ENCODE peak calls at places on chromosomes 2 and 18, in six cellular contexts. H, F, M, G, C and Y are unnamed samples.

GRCh38 chr2:160657206-160657605 is 163.6 kb upstream of the RBMS1 start:
- DNase-seq in C (no peak), M (no peak), F (no peak), G (no peak), H (no peak), Y (no peak)

GRCh38 chr2:185511925-185512324 is 226.7 kb upstream of the FSIP2 start:
- DNase-seq in C (no peak), H (no peak), F (no peak), M (no peak), G (no peak), Y (no peak)

GRCh38 chr2:207334631-207335371 is 169.1 kb upstream of the KLF7 start:
- DNase-seq in M (peak; percentile 62), H (peak; percentile 47), C (peak; percentile 87), F (peak; percentile 100), G (peak; percentile 47), Y (peak; percentile 53)

GRCh38 chr2:190105554-190105953 is 43.0 kb upstream of the MSTN start:
- DNase-seq in G (no peak), H (no peak), C (no peak), M (no peak), F (no peak), Y (no peak)

GRCh38 chr2:26483501-26483900 is 5.6 kb upstream of the OTOF start:
- DNase-seq in H (no peak), F (no peak), C (peak; percentile 52), M (no peak), G (no peak), Y (no peak)

GRCh38 chr2:112582314-112582746 is 2.1 kb upstream of the CHCHD5 start:
- DNase-seq in M (peak; percentile 24), H (no peak), G (no peak), C (no peak), F (peak; percentile 68), Y (no peak)

GRCh38 chr2:100381240-100381639 is 36.2 kb downstream of the CHST10 start:
- DNase-seq in M (peak; percentile 71), G (peak; percentile 88), H (peak; percentile 73), C (peak; percentile 69), F (peak; percentile 76), Y (peak; percentile 88)

GRCh38 chr2:226652983-226653765 is 146.4 kb downstream of the IRS1 start:
- DNase-seq in C (no peak), M (no peak), F (peak; percentile 42), H (no peak), G (no peak), Y (no peak)

GRCh38 chr2:118987886-118988285 is 45.9 kb downstream of the MARCO start:
- DNase-seq in F (no peak), C (no peak), H (no peak), M (no peak), G (no peak), Y (peak; percentile 4)

GRCh38 chr2:98936917-98937351 is 909 bp upstream of the CRACDL start:
- DNase-seq in H (no peak), G (no peak), F (no peak), M (no peak), C (no peak), Y (no peak)

GRCh38 chr2:100059638-100060037 is 82.8 kb downstream of the AFF3 start:
- DNase-seq in H (no peak), F (no peak), C (no peak), G (no peak), M (no peak), Y (no peak)

GRCh38 chr2:159933040-159933726 is 129.2 kb downstream of the PLA2R1 start:
- DNase-seq in C (no peak), M (no peak), G (no peak), H (no peak), F (no peak), Y (no peak)

GRCh38 chr2:204115692-204116091 is 179.1 kb downstream of the ICOS start:
- DNase-seq in H (no peak), G (no peak), M (no peak), F (no peak), C (no peak), Y (no peak)

GRCh38 chr2:204114294-204114693 is 177.7 kb downstream of the ICOS start:
- DNase-seq in C (no peak), F (no peak), H (no peak), M (no peak), G (no peak), Y (no peak)

GRCh38 chr2:204115288-204115687 is 178.7 kb downstream of the ICOS start:
- DNase-seq in C (no peak), H (no peak), F (no peak), M (no peak), G (no peak), Y (no peak)

GRCh38 chr2:204110250-204111183 is 174.0 kb downstream of the ICOS start:
- DNase-seq in G (no peak), H (peak; percentile 58), M (no peak), F (no peak), C (no peak), Y (peak; percentile 38)

GRCh38 chr2:204116154-204116792 is 179.7 kb downstream of the ICOS start:
- DNase-seq in C (no peak), M (no peak), F (no peak), H (no peak), G (no peak), Y (no peak)
- H3K4me3 ChIP-seq in C (no peak overlapping the region), M (no peak overlapping the region), F (no peak overlapping the region), H (no peak overlapping the region), G (no peak overlapping the region), Y (no peak overlapping the region)

DNA sequence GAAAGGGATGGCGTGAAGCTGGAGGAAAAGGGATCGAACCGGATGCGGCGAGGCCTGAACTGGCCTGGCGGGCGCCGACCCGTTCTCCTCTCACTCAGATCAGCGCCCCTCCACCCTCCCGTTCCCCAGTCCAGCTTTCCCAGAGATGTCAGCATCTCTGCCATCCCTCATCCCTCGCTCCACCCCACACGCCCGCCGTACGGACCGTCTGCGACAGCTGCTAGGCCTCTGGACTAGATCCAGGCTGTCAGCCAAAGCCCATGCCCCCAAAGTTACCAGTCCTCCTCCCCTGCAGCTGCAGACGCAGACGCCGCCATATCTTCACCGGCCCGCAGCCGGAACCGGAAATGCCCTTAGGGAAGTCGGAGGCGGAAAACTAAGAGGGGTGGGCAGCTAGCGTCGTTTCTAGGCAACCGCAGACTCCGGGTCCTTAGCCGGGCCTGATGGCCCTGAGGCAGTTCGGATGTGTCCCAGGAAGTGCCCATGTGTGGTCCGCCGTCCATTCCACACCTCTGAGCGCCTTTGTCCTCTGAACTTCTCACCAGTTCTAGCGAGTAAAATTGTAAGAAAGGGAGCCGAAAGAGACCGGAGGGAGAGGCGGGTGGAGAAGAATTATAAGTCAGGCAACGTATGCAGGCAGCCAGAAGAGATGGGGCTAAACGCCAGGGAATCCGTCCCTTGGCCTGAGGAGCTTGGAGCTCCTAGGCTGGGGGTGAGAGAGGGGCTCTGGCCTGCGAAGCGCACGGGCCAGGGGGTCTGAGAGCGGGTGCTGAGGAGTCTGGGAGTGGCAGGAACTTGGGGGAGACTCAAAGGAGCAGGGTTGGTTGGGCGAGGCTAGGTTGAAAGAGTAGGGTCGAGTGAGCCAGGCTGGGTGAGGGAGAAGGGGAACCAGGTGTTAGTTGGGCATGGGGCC is at the start of the genes RNF25 and STK36:
- DNase-seq in H (peak; percentile 84), F (peak; percentile 90), M (peak; percentile 78), C (peak; percentile 91), G (peak; percentile 84), Y (peak; percentile 84)
- TF ChIP-seq POLR2A in H (peak; percentile 84), F (peak; percentile 76), M (peak; percentile 44), C (peak; percentile 78), G (peak; percentile 61), Y (no peak)

GRCh38 chr2:10385933-10386773 is 62.0 kb downstream of the ODC1 start:
- DNase-seq in F (peak; percentile 75), M (no peak), C (no peak), H (no peak), G (no peak), Y (no peak)
- H3K4me3 ChIP-seq in F (no peak overlapping the region), M (no peak overlapping the region), C (no peak overlapping the region), H (no peak overlapping the region), G (no peak overlapping the region), Y (no peak overlapping the region)

GRCh38 chr18:54359233-54359632 is 1.5 kb downstream of the C18orf54 start:
- DNase-seq in H (no peak), G (no peak), F (peak; percentile 11), M (no peak), C (no peak), Y (no peak)

GRCh38 chr18:54360406-54360805 is 2.7 kb downstream of the C18orf54 start:
- DNase-seq in H (no peak), M (no peak), F (peak; percentile 2), C (no peak), G (no peak), Y (no peak)

GRCh38 chr18:54357082-54357659 is 487 bp downstream of the STARD6 start:
- DNase-seq in M (no peak), F (peak; percentile 1), H (no peak), G (no peak), C (peak; percentile 12), Y (no peak)

GRCh38 chr18:54358495-54358793 is 738 bp downstream of the C18orf54 start:
- DNase-seq in M (no peak), C (no peak), F (peak; percentile 10), G (peak; percentile 16), H (no peak), Y (no peak)

GRCh38 chr18:54357660-54358494 is at the start of the genes C18orf54 and STARD6:
- DNase-seq in H (peak; percentile 90), G (peak; percentile 83), M (peak; percentile 79), C (peak; percentile 87), F (peak; percentile 85), Y (peak; percentile 84)
- TF ChIP-seq POLR2A in H (peak; percentile 55), G (no peak), M (peak; percentile 37), C (peak; percentile 48), F (peak; percentile 32), Y (no peak)

GRCh38 chr2:9769171-9770005 is 73.9 kb upstream of the TAF1B start:
- DNase-seq in C (peak; percentile 35), H (no peak), G (no peak), F (peak; percentile 29), M (no peak), Y (no peak)
- H3K4me3 ChIP-seq in C (no peak overlapping the region), H (no peak overlapping the region), G (no peak overlapping the region), F (no peak overlapping the region), M (no peak overlapping the region), Y (no peak overlapping the region)

DNA sequence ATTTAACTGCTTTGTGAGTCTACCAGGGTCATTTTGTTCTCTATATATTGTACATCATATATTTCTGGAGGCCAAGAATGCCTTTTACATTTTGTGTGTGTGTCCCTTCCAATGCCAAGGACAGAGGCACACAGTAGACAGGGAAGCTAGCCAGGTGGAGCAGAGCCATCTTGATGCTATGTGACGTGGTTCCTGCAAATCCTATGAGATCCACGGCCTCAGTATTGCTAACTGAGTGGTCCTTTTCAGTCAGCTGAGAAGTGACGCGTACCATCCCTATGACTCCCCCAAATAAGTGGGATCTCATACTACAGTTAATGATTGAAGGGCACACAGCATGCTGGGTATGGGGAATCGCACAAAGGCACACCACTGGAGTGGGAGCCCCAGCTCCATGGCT is 27.3 kb downstream of the CCDC141 start:
- DNase-seq in C (peak; percentile 47), H (no peak), F (no peak), M (no peak), G (no peak), Y (no peak)
- TF ChIP-seq POLR2A in C (no peak), H (no peak), F (no peak), M (no peak), G (no peak), Y (no peak)

DNA sequence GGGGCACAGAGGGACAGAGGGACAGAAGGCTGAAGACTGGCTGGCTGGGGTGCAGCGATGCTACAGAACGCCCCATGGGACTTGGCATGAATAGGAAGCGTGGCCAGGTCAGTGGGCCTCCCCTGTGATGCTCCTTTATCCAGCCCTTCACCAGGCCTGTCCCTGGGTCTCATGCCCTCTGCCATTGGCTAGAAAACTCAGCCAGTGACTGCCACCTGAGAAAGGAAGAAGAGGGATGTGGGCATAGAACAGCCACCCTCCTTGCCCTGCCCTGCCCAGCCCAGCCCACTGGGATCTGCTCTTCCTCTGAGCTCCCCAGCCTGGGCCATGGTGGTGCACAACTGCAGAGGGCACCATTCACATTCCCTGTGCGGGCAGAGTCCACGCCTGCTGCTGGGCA is 10.5 kb upstream of the LAPTM4A start:
- DNase-seq in G (no peak), F (no peak), H (no peak), C (no peak), M (no peak), Y (no peak)
- H3K4me3 ChIP-seq in G (no peak overlapping the region), F (no peak overlapping the region), H (no peak overlapping the region), C (no peak overlapping the region), M (no peak overlapping the region), Y (no peak overlapping the region)